ENCODE peak calls at places on chromosomes 4 and X, in six cellular contexts. One of them, this sample, is unnamed. For H3K9me2, the result is how much of the 10 kb centered on the place peaks cover.

GRCh38 chrX:10615931-10616780 is 4.2 kb downstream of the MID1 start:
- DNase-seq in GM23248: peak
- DNase-seq in PC-3: peak
- DNase-seq in GM23338: peak
- DNase-seq in hepatocyte: peak
- DNase-seq in HCT116: no peak
- DNase-seq in this sample: no peak

GRCh38 chr4:103201254-103201653 is 3.1 kb upstream of the CENPE start:
- DNase-seq in GM23248: no peak
- DNase-seq in PC-3: no peak
- DNase-seq in GM23338: no peak
- DNase-seq in hepatocyte: no peak
- DNase-seq in HCT116: no peak
- DNase-seq in this sample: no peak

GRCh38 chrX:112816908-112817307 is 23.7 kb downstream of the AMOT start:
- DNase-seq in GM23248: no peak
- DNase-seq in PC-3: no peak
- DNase-seq in GM23338: no peak
- DNase-seq in hepatocyte: no peak
- DNase-seq in HCT116: no peak
- DNase-seq in this sample: no peak

GRCh38 chr4:11312389-11312788 is 116.3 kb downstream of the HS3ST1 start:
- DNase-seq in GM23248: no peak
- DNase-seq in PC-3: peak
- DNase-seq in GM23338: no peak
- DNase-seq in hepatocyte: no peak
- DNase-seq in HCT116: no peak
- DNase-seq in this sample: no peak

GRCh38 chrX:128458888-128459287 is 406.7 kb upstream of the ACTRT1 start:
- DNase-seq in GM23248: peak
- DNase-seq in PC-3: peak
- DNase-seq in GM23338: no peak
- DNase-seq in hepatocyte: no peak
- DNase-seq in HCT116: no peak
- DNase-seq in this sample: no peak

GRCh38 chr4:337932-338758 is 531 bp downstream of the ZNF141 start:
- DNase-seq in GM23248: peak
- DNase-seq in PC-3: no peak
- DNase-seq in GM23338: no peak
- DNase-seq in hepatocyte: peak
- DNase-seq in HCT116: no peak
- DNase-seq in this sample: no peak

GRCh38 chrX:48540015-48540350 is 469 bp downstream of the TBC1D25 start:
- DNase-seq in GM23248: peak
- DNase-seq in PC-3: no peak
- DNase-seq in GM23338: no peak
- DNase-seq in hepatocyte: peak
- DNase-seq in HCT116: peak
- DNase-seq in this sample: peak

GRCh38 chr4:109977854-109978501 is 65.3 kb downstream of the EGF start:
- DNase-seq in GM23248: peak
- DNase-seq in PC-3: peak
- DNase-seq in GM23338: peak
- DNase-seq in hepatocyte: peak
- DNase-seq in HCT116: peak
- DNase-seq in this sample: peak

GRCh38 chr4:133154725-133155124 is 5.6 kb downstream of the PCDH10 start:
- DNase-seq in GM23248: peak
- DNase-seq in PC-3: peak
- DNase-seq in GM23338: peak
- DNase-seq in hepatocyte: peak
- DNase-seq in HCT116: peak
- DNase-seq in this sample: peak

GRCh38 chr4:83217721-83218522 is 66.7 kb downstream of the COQ2 start:
- DNase-seq in GM23248: no peak
- DNase-seq in PC-3: no peak
- DNase-seq in GM23338: no peak
- DNase-seq in hepatocyte: no peak
- DNase-seq in HCT116: no peak
- DNase-seq in this sample: peak

GRCh38 chr4:2943364-2944090 is 19.7 kb downstream of the NOP14 start:
- DNase-seq in GM23248: no peak
- DNase-seq in PC-3: no peak
- DNase-seq in GM23338: no peak
- DNase-seq in hepatocyte: no peak
- DNase-seq in HCT116: no peak
- DNase-seq in this sample: no peak

GRCh38 chr4:131091896-131092295 is 1995.9 kb downstream of the C4orf33 start:
- DNase-seq in GM23248: peak
- DNase-seq in PC-3: peak
- DNase-seq in GM23338: peak
- DNase-seq in hepatocyte: peak
- DNase-seq in HCT116: peak
- DNase-seq in this sample: peak

GRCh38 chr4:8877780-8878040 is 6.1 kb upstream of the HMX1 start:
- DNase-seq in GM23248: no peak
- DNase-seq in PC-3: no peak
- DNase-seq in GM23338: peak
- DNase-seq in hepatocyte: no peak
- DNase-seq in HCT116: no peak
- DNase-seq in this sample: no peak

GRCh38 chr4:76614589-76614988 is 179.6 kb downstream of the SHROOM3 start:
- DNase-seq in GM23248: peak
- DNase-seq in PC-3: no peak
- DNase-seq in GM23338: no peak
- DNase-seq in hepatocyte: no peak
- DNase-seq in HCT116: no peak
- DNase-seq in this sample: no peak

GRCh38 chr4:106316773-106317409 is 541 bp downstream of the AIMP1 start:
- DNase-seq in GM23248: peak
- DNase-seq in PC-3: no peak
- DNase-seq in GM23338: no peak
- DNase-seq in hepatocyte: peak
- DNase-seq in HCT116: no peak
- DNase-seq in this sample: no peak

GRCh38 chrX:101206471-101206870 is 13.1 kb upstream of the DRP2 start:
- DNase-seq in GM23248: peak
- DNase-seq in PC-3: peak
- DNase-seq in GM23338: peak
- DNase-seq in hepatocyte: peak
- DNase-seq in HCT116: peak
- DNase-seq in this sample: peak

GRCh38 chr4:75555294-75556164 is at the start of gene ODAPH:
- DNase-seq in GM23248: peak
- DNase-seq in PC-3: peak
- DNase-seq in GM23338: peak
- DNase-seq in hepatocyte: peak
- DNase-seq in HCT116: no peak
- DNase-seq in this sample: peak

GRCh38 chr4:1746265-1746691 is 25.0 kb downstream of the TACC3 start:
- DNase-seq in GM23248: peak
- DNase-seq in PC-3: peak
- DNase-seq in GM23338: peak
- DNase-seq in hepatocyte: peak
- DNase-seq in HCT116: peak
- DNase-seq in this sample: peak

GRCh38 chr4:84632092-84632491 is 49.2 kb downstream of the CDS1 start:
- DNase-seq in GM23248: peak
- DNase-seq in PC-3: peak
- DNase-seq in GM23338: no peak
- DNase-seq in hepatocyte: no peak
- DNase-seq in HCT116: no peak
- DNase-seq in this sample: no peak

GRCh38 chrX:46553935-46554334 is 8.7 kb upstream of the ZNF674 start:
- DNase-seq in GM23248: no peak
- DNase-seq in PC-3: no peak
- DNase-seq in GM23338: no peak
- DNase-seq in hepatocyte: no peak
- DNase-seq in HCT116: no peak
- DNase-seq in this sample: no peak

GRCh38 chr4:41320278-41320677 is 63.5 kb downstream of the UCHL1 start:
- DNase-seq in GM23248: no peak
- DNase-seq in PC-3: peak
- DNase-seq in GM23338: no peak
- DNase-seq in hepatocyte: no peak
- DNase-seq in HCT116: no peak
- DNase-seq in this sample: no peak

GRCh38 chrX:109553862-109554261 is 17.2 kb downstream of the NXT2 start:
- DNase-seq in GM23248: no peak
- DNase-seq in PC-3: no peak
- DNase-seq in GM23338: no peak
- DNase-seq in hepatocyte: no peak
- DNase-seq in HCT116: no peak
- DNase-seq in this sample: no peak

GRCh38 chrX:125778256-125778655 is 387.8 kb downstream of the DCAF12L2 start:
- DNase-seq in GM23248: no peak
- DNase-seq in PC-3: peak
- DNase-seq in GM23338: no peak
- DNase-seq in hepatocyte: no peak
- DNase-seq in HCT116: no peak
- DNase-seq in this sample: no peak

GRCh38 chr4:93731448-93731847 is 97.1 kb upstream of the ATOH1 start:
- DNase-seq in GM23248: peak
- DNase-seq in PC-3: peak
- DNase-seq in GM23338: peak
- DNase-seq in hepatocyte: peak
- DNase-seq in HCT116: no peak
- DNase-seq in this sample: no peak

GRCh38 chrX:27715610-27716009 is 92.2 kb upstream of the MAGEB10 start:
- DNase-seq in GM23248: no peak
- DNase-seq in PC-3: peak
- DNase-seq in GM23338: no peak
- DNase-seq in hepatocyte: no peak
- DNase-seq in HCT116: no peak
- DNase-seq in this sample: no peak
- H3K9me2 ChIP-seq in GM23248: under half
- H3K9me2 ChIP-seq in PC-3: under half
- H3K9me2 ChIP-seq in GM23338: under half
- H3K9me2 ChIP-seq in hepatocyte: under half
- H3K9me2 ChIP-seq in HCT116: under half
- H3K9me2 ChIP-seq in this sample: under half

GRCh38 chr4:38386654-38387188 is 277.3 kb upstream of the KLF3 start:
- DNase-seq in GM23248: no peak
- DNase-seq in PC-3: no peak
- DNase-seq in GM23338: no peak
- DNase-seq in hepatocyte: no peak
- DNase-seq in HCT116: no peak
- DNase-seq in this sample: no peak

GRCh38 chr4:38387348-38387747 is 276.7 kb upstream of the KLF3 start:
- DNase-seq in GM23248: peak
- DNase-seq in PC-3: no peak
- DNase-seq in GM23338: no peak
- DNase-seq in hepatocyte: peak
- DNase-seq in HCT116: no peak
- DNase-seq in this sample: no peak

GRCh38 chr4:38387819-38388218 is 276.2 kb upstream of the KLF3 start:
- DNase-seq in GM23248: no peak
- DNase-seq in PC-3: no peak
- DNase-seq in GM23338: no peak
- DNase-seq in hepatocyte: no peak
- DNase-seq in HCT116: no peak
- DNase-seq in this sample: no peak

GRCh38 chr4:38392223-38392855 is 271.7 kb upstream of the KLF3 start:
- DNase-seq in GM23248: no peak
- DNase-seq in PC-3: no peak
- DNase-seq in GM23338: no peak
- DNase-seq in hepatocyte: no peak
- DNase-seq in HCT116: no peak
- DNase-seq in this sample: no peak

GRCh38 chr4:38390962-38391361 is 273.0 kb upstream of the KLF3 start:
- DNase-seq in GM23248: no peak
- DNase-seq in PC-3: no peak
- DNase-seq in GM23338: no peak
- DNase-seq in hepatocyte: no peak
- DNase-seq in HCT116: no peak
- DNase-seq in this sample: no peak
- TF ChIP-seq EZH2phosphoT487 in GM23248: no peak
- TF ChIP-seq EZH2phosphoT487 in PC-3: no peak
- TF ChIP-seq EZH2phosphoT487 in GM23338: no peak
- TF ChIP-seq EZH2phosphoT487 in hepatocyte: no peak
- TF ChIP-seq EZH2phosphoT487 in HCT116: no peak
- TF ChIP-seq EZH2phosphoT487 in this sample: no peak

DNA sequence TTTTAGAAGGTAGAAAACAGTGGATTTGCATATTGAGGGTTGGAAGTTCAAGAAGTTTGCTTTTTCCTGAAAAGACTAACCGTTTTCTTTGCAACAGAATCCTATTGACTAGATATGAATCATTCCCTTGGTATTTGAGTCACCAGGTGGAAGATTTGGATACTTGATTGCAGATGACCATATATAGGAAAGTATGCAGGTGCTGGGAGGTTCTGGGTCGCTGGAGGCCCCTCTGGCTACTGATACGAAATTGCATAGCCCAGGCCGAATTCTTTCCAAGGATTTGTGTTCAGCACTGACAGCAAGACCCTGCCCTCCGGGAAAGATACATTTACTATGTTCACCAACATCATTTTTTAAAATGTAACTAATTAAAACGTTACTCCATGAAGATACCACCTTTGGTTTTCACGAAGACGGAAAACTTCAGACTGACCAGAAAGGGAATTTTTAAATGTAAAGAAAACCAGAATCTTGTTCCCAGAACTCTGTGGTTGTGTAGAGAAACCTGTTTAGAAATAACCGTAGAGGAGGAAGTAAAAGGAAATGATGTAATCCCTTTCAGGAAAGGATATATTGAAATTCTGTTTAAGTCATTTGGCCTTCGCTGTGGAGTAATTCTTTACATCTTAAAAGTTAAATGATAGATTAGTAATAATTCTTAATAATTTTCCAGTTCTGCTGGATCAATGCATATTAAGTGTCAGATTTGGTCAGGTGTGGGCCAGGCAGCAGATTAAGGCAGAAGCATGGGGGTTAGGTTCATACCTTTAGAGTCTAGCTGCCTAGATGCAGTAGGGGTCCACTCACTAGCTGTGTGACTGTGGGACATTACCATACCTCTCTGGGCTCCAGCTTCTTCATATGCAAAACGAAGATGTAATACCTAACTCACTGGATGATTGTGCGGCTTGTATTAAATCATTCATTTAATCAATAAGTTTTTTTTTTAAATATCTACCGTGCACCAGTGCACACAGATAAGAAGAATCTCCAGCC is 1.1 kb downstream of the ANXA3 start:
- DNase-seq in GM23248: no peak
- DNase-seq in PC-3: peak
- DNase-seq in GM23338: peak
- DNase-seq in hepatocyte: peak
- DNase-seq in HCT116: peak
- DNase-seq in this sample: no peak
- H3K4me3 ChIP-seq in GM23248: no peak
- H3K4me3 ChIP-seq in PC-3: peak
- H3K4me3 ChIP-seq in GM23338: peak
- H3K4me3 ChIP-seq in hepatocyte: peak
- H3K4me3 ChIP-seq in HCT116: peak
- H3K4me3 ChIP-seq in this sample: no peak

DNA sequence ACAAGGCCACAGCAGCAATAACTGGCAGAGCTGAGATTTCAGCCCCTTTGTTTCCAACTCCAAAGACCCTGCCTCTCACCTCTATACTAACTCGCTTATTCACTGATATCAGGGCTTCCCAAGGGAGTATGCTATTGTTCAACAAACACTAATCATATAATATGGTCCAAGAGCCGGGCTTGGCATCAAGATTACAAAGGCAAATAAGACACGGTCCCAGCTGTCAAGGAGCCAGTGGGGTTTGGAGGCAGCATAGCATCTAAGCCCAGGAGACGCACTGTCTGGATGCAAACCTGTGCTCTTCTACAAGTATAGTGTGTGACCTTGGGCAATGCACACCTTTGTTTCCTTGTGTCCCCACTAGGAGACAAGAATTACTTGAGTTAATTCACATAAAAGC is 28.7 kb downstream of the PAPSS1 start:
- DNase-seq in GM23248: no peak
- DNase-seq in PC-3: no peak
- DNase-seq in GM23338: no peak
- DNase-seq in hepatocyte: no peak
- DNase-seq in HCT116: no peak
- DNase-seq in this sample: no peak
- H3K9me2 ChIP-seq in GM23248: under half
- H3K9me2 ChIP-seq in PC-3: under half
- H3K9me2 ChIP-seq in GM23338: under half
- H3K9me2 ChIP-seq in hepatocyte: under half
- H3K9me2 ChIP-seq in HCT116: under half
- H3K9me2 ChIP-seq in this sample: under half